ENCODE peak calls at places on chromosome 10, in eight cellular contexts. W, T, R, Z, H, L, N and C are unnamed samples.
A peak's percentile ranks its signal among the peaks of the same experiment; 100 is the strongest.

GRCh38 chr10:88228130-88228529 is 355.0 kb downstream of the RNLS start:
- DNase-seq in W (no peak), T (no peak), R (no peak), Z (no peak), H (peak; percentile 34), L (no peak), N (no peak), C (no peak)

GRCh38 chr10:86368046-86368445 is 1.5 kb upstream of the GRID1 start:
- DNase-seq in W (no peak), T (no peak), R (no peak), Z (no peak), H (no peak), L (no peak), N (peak; percentile 3), C (peak; percentile 22)

GRCh38 chr10:122725768-122726167 is 26.1 kb upstream of the C10orf120 start:
- DNase-seq in W (no peak), T (no peak), R (no peak), Z (no peak), H (no peak), L (peak; percentile 47), N (no peak), C (no peak)

GRCh38 chr10:128884496-128884895 is 582.5 kb upstream of the MGMT start:
- DNase-seq in W (no peak), T (no peak), R (no peak), Z (no peak), H (no peak), L (no peak), N (no peak), C (no peak)

GRCh38 chr10:129629911-129630310 is 162.9 kb downstream of the MGMT start:
- DNase-seq in W (no peak), T (no peak), R (no peak), Z (no peak), H (no peak), L (no peak), N (no peak), C (no peak)

GRCh38 chr10:72691470-72692056 is 380 bp upstream of the MCU start:
- DNase-seq in W (peak; percentile 84), T (no peak), R (no peak), Z (no peak), H (no peak), L (peak; percentile 98), N (no peak), C (no peak)

GRCh38 chr10:27383595-27384542 is 120.2 kb upstream of the RAB18 start:
- DNase-seq in W (peak; percentile 8), T (no peak), R (no peak), Z (no peak), H (no peak), L (no peak), N (no peak), C (no peak)

GRCh38 chr10:110600487-110601101 is 33.1 kb downstream of the SMC3 start:
- DNase-seq in W (peak; percentile 36), T (no peak), R (no peak), Z (no peak), H (peak; percentile 77), L (peak; percentile 83), N (no peak), C (no peak)

GRCh38 chr10:117240730-117241529 is at the start of gene SLC18A2:
- DNase-seq in W (no peak), T (no peak), R (no peak), Z (no peak), H (no peak), L (peak; percentile 78), N (no peak), C (no peak)

GRCh38 chr10:45811075-45811474 is 36.2 kb downstream of the AGAP4 start:
- DNase-seq in W (no peak), T (no peak), R (no peak), Z (peak; percentile 26), H (no peak), L (no peak), N (no peak), C (no peak)

GRCh38 chr10:80201592-80202256 is 3.6 kb downstream of the ANXA11 start:
- DNase-seq in W (no peak), T (no peak), R (no peak), Z (no peak), H (no peak), L (no peak), N (peak; percentile 70), C (no peak)
- H3K4me3 ChIP-seq in W (no peak overlapping the region), T (no peak overlapping the region), R (no peak overlapping the region), Z (no peak overlapping the region), H (no peak overlapping the region), L (no peak overlapping the region), N (no peak overlapping the region), C (no peak overlapping the region)

DNA sequence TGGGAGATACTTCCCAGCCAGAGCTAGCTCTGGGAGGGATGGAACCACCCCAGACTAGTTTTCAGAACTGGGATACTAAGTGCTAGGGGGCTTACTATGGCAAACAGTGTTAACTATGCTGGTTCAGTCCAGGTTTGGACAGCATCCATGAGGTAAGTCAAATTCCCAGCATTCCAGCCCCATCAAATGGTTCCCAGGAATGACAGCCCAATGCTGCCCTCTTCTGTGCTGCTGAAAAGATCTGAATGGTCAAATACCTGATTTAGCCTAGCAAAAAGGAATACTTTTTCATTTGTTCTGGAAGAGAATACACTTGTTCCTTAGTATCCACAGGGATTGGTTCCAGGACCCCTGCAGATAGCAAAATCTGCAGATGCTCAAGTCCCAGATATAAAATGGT is 141.8 kb upstream of the CCDC6 start:
- DNase-seq in W (peak; percentile 42), T (no peak), R (no peak), Z (no peak), H (peak; percentile 60), L (peak; percentile 92), N (no peak), C (no peak)
- TF ChIP-seq CTCF in W (peak; percentile 31), T (no peak), R (no peak), Z (no peak), H (peak; percentile 35), L (peak; percentile 68), N (peak; percentile 20), C (peak; percentile 11)

GRCh38 chr10:80131499-80131901 is 1.0 kb upstream of the PLAC9 start:
- DNase-seq in W (no peak), T (no peak), R (no peak), Z (no peak), H (no peak), L (peak; percentile 76), N (no peak), C (peak; percentile 14)
- H3K4me3 ChIP-seq in W (no peak overlapping the region), T (no peak overlapping the region), R (no peak overlapping the region), Z (no peak overlapping the region), H (no peak overlapping the region), L (no peak overlapping the region), N (no peak overlapping the region), C (no peak overlapping the region)

DNA sequence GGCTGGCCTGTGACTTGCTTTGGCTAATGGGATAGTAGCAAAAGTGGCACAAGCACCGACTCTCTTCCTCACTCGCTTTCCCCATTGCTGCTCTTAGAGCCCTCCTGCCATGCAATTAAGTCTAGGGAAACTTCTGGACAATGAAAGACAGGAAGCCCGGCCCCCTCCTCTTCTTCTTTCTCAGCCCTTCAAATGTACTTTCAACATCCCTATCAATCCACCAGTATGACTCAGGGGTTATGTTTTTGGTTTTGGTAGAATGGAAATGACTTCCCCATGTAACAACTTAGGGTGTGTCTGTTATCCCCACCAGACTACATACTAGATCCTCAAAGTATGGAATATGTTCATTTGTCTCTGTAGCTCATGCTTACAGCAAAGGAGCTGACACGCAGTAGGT is 139.0 kb upstream of the GDF10 start:
- DNase-seq in W (no peak), T (no peak), R (no peak), Z (no peak), H (no peak), L (no peak), N (no peak), C (no peak)
- TF ChIP-seq CTCF in W (no peak), T (no peak), R (no peak), Z (no peak), H (no peak), L (no peak), N (no peak), C (no peak)

GRCh38 chr10:100346351-100346764 is 675 bp upstream of the SCD start:
- DNase-seq in W (peak; percentile 75), T (no peak), R (no peak), Z (peak; percentile 69), H (peak; percentile 74), L (peak; percentile 89), N (peak; percentile 83), C (peak; percentile 75)

GRCh38 chr10:100344386-100344785 is 2.6 kb upstream of the SCD start:
- DNase-seq in W (no peak), T (no peak), R (no peak), Z (no peak), H (no peak), L (no peak), N (no peak), C (no peak)

GRCh38 chr10:100346765-100347567 is at the start of gene SCD:
- DNase-seq in W (peak; percentile 91), T (peak; percentile 46), R (peak; percentile 60), Z (peak; percentile 91), H (peak; percentile 95), L (peak; percentile 99), N (peak; percentile 93), C (peak; percentile 85)

GRCh38 chr10:100347568-100348195 is 649 bp downstream of the SCD start:
- DNase-seq in W (no peak), T (no peak), R (no peak), Z (no peak), H (no peak), L (no peak), N (no peak), C (no peak)

GRCh38 chr10:100345570-100346330 is 1.3 kb upstream of the SCD start:
- DNase-seq in W (peak; percentile 77), T (no peak), R (no peak), Z (no peak), H (peak; percentile 74), L (peak; percentile 33), N (no peak), C (no peak)
- H3K4me3 ChIP-seq in W (peak overlapping the region; percentile 97), T (peak overlapping the region; percentile 79), R (peak overlapping the region; percentile 91), Z (peak overlapping the region; percentile 81), H (peak overlapping the region; percentile 97), L (peak overlapping the region; percentile 100), N (peak overlapping the region; percentile 76), C (peak overlapping the region; percentile 61)

DNA sequence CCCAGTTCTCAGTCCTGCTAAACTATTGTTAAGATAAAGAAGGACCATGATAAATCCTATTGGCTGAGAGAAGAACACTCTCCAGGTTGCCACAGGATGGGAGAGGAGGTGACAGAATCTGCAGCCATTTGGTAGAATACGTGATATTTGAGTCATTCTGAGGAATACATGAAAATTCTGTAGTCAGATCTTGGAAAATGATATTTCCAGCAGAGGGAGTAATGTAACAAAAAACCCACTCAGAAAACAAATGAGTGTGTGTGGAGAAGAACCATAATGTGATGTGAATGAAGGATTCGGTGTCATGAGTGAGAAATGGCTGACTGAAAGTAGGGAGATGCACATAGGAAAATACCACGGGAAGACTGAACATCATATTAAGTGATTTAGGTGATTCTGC is 128.5 kb upstream of the PFKP start:
- DNase-seq in W (no peak), T (no peak), R (no peak), Z (no peak), H (peak; percentile 11), L (no peak), N (no peak), C (no peak)
- TF ChIP-seq CTCF in W (no peak), T (no peak), R (no peak), Z (no peak), H (peak; percentile 18), L (no peak), N (peak; percentile 14), C (no peak)